ENCODE peak calls at places on chromosomes 11 and 22, in seven cellular contexts. C, O, S, B, N, R and X are unnamed samples.

GRCh38 chr11:91921974-91922373 is 302.6 kb upstream of the FAT3 start:
- DNase-seq in N (no peak), B (no peak), C (no peak), R (no peak), O (no peak), S (no peak), X (peak; percentile 82)

GRCh38 chr11:44702897-44703296 is 23.9 kb upstream of the TSPAN18 start:
- DNase-seq in B (no peak), N (no peak), R (no peak), O (no peak), S (peak; percentile 49), C (no peak), X (no peak)

GRCh38 chr11:1744137-1744878 is 6.1 kb downstream of the IFITM10 start:
- DNase-seq in N (no peak), C (no peak), S (no peak), O (peak; percentile 42), B (no peak), R (no peak), X (no peak)

GRCh38 chr11:133945087-133945974 is 11.4 kb downstream of the IGSF9B start:
- DNase-seq in O (peak; percentile 69), R (peak; percentile 98), C (no peak), N (no peak), S (no peak), B (no peak), X (peak; percentile 28)

GRCh38 chr11:57568330-57568766 is 876 bp upstream of the UBE2L6 start:
- DNase-seq in O (no peak), S (peak; percentile 67), N (no peak), C (peak; percentile 95), R (peak; percentile 87), B (no peak), X (peak; percentile 87)

GRCh38 chr22:38944653-38945052 is 12.8 kb upstream of the APOBEC3A start:
- DNase-seq in N (no peak), S (no peak), C (no peak), B (no peak), R (no peak), O (no peak), X (no peak)

GRCh38 chr22:20423636-20424511 is 13.8 kb downstream of the SCARF2 start:
- DNase-seq in B (no peak), O (no peak), C (no peak), R (no peak), S (no peak), N (no peak), X (no peak)

GRCh38 chr22:50292643-50293440 is 14.6 kb downstream of the PLXNB2 start:
- DNase-seq in C (no peak), N (no peak), S (no peak), R (peak; percentile 56), O (no peak), B (no peak), X (no peak)

GRCh38 chr11:129705341-129705740 is 110.3 kb upstream of the TMEM45B start:
- DNase-seq in R (no peak), O (no peak), C (no peak), S (no peak), N (no peak), B (no peak), X (no peak)

GRCh38 chr11:80466570-80466969 is 1025.7 kb upstream of the TENM4 start:
- DNase-seq in N (no peak), S (no peak), B (no peak), C (no peak), O (no peak), R (no peak), X (no peak)

GRCh38 chr22:23071163-23072034 is 1.1 kb downstream of the GNAZ start:
- DNase-seq in N (no peak), O (peak; percentile 13), S (no peak), B (no peak), C (peak; percentile 12), R (no peak), X (no peak)

GRCh38 chr11:66068923-66069714 is 953 bp upstream of the PACS1 start:
- DNase-seq in C (peak; percentile 73), B (no peak), S (peak; percentile 40), N (peak; percentile 77), R (peak; percentile 49), O (peak; percentile 40), X (peak; percentile 31)

GRCh38 chr22:30224161-30224857 is 22.2 kb downstream of the LIF start:
- DNase-seq in S (no peak), N (peak; percentile 85), B (no peak), C (peak; percentile 74), R (no peak), O (no peak), X (peak; percentile 79)

GRCh38 chr22:33906954-33907353 is 13.3 kb downstream of the LARGE1 start:
- DNase-seq in B (no peak), C (no peak), R (no peak), S (no peak), N (no peak), O (no peak), X (no peak)

GRCh38 chr22:50482107-50483074 is 1.0 kb downstream of the ADM2 start:
- DNase-seq in C (no peak), B (no peak), N (no peak), S (no peak), R (no peak), O (no peak), X (no peak)

GRCh38 chr11:46912526-46913150 is 5.7 kb downstream of the LRP4 start:
- DNase-seq in O (no peak), B (no peak), N (no peak), S (peak; percentile 89), R (no peak), C (no peak), X (peak; percentile 19)

GRCh38 chr11:60193687-60194433 is 11.0 kb upstream of the MS4A6A start:
- DNase-seq in N (peak; percentile 32), O (no peak), R (peak; percentile 61), B (no peak), S (peak; percentile 72), C (peak; percentile 59), X (peak; percentile 89)

GRCh38 chr22:40534379-40535188 is 101.9 kb downstream of the MRTFA start:
- DNase-seq in N (no peak), B (no peak), C (peak; percentile 68), S (no peak), R (no peak), O (no peak), X (peak; percentile 39)

GRCh38 chr11:82996966-82997606 is 74.6 kb downstream of the RAB30 start:
- DNase-seq in R (peak; percentile 58), B (no peak), S (no peak), C (no peak), N (no peak), O (no peak), X (peak; percentile 83)

GRCh38 chr11:40271361-40271760 is 1188.1 kb downstream of the LRRC4C start:
- DNase-seq in C (no peak), R (no peak), N (no peak), O (no peak), S (no peak), B (no peak), X (no peak)

GRCh38 chr11:15159085-15159484 is 44.4 kb downstream of the INSC start:
- DNase-seq in O (no peak), N (peak; percentile 11), C (peak; percentile 34), S (peak; percentile 3), B (no peak), R (peak; percentile 16), X (peak; percentile 17)

GRCh38 chr22:27435839-27436581 is 365.5 kb downstream of the MN1 start:
- DNase-seq in S (no peak), R (no peak), C (peak; percentile 57), B (no peak), N (no peak), O (peak; percentile 74), X (no peak)

DNA sequence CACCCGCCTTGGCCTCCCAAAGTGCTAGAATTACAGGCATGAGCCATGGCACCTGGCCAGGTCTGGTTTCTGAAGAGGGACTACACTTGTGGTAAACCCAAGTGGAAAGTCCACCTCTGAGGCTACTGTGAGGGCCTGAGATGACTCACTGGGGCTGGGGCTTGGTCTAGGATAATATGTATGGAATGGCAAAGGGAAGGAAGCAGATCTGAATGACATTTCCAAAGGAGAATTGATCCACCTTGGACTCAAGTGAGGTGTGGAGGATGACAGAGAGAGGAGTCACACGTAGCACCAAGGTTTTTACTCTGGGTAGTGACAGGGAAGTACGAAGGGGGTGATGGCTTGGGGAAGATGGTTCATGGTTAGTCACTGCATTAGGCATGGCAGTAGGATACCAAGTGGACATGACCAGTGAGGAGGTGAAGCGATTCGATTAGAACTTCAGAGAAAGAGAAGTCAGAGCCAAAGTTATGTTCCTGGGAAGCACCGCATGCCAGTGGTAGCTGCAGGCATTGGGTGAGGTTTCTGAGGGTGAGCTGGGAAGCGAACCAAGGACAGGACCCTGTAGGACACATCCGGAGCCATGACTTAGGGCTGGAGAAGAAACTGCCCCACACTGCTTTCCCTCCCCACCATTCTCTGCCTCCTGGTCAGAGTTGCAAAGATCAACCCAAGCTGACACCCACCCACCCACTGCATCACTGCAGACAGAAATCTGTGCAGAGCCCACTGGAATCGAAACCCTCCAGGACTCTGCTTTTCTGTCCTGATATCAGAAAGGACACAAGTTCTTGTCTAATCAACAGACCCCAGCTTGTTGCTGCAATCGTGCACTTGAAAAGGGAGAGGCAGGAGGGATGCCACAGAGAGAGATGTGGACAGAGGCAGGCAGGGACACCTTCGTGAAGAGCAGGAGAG is 13.0 kb upstream of the BCL9L start:
- DNase-seq in C (peak; percentile 31), R (no peak), N (no peak), B (no peak), S (no peak), O (no peak), X (peak; percentile 99)
- H3K4me1 ChIP-seq in C (no peaks in the 10 kb centered on the region), R (peaks cover 17% of the 10 kb centered on the region), N (peaks cover 10% of the 10 kb centered on the region), B (peaks cover 8% of the 10 kb centered on the region), S (peaks cover 12% of the 10 kb centered on the region), O (peaks cover 4% of the 10 kb centered on the region), X (peaks cover 20% of the 10 kb centered on the region)

DNA sequence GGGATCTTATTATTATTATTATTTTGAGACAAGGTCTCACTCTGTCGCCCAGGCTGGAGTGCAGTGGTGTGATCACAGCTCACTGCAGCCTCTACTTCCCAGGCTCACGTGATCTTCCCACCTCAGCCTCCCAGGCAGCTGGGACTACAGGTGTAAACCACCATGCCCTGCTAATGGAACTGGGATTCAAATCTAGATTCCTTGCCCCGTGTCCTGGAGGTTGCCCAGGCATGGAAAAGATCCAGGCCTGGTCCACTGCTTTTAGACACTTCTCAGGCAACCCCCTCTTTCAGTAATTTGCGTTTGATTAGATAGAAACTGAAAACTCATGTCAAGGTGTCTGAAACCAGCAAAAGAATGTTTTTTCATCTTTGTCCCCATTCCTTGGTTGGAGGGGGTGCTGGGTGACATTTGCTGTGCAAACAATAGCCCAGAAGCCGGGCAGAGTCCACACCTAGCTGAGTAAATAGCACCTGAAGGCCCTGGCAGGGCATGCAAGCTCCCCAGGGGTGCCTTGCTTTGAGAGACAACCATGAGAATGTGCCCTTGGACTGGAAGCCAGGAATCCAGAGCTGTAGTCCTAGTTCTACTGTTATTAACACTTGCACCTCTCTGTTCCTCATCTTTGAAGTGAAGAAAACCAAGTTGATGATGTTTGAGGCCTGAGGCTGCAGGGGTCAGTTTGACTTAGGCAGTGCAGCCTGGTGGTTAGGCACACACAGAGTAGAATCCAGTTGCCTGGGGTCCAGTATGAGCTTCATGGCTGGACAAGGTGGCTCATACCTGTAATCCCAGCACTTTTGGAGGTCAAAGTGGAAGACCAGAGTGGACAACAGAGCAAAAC is 19.1 kb upstream of the XBP1 start:
- DNase-seq in S (no peak), R (no peak), O (no peak), B (no peak), N (no peak), C (no peak), X (peak; percentile 12)
- H3K4me1 ChIP-seq in S (no peaks in the 10 kb centered on the region), R (peaks cover 30% of the 10 kb centered on the region), O (peaks cover 19% of the 10 kb centered on the region), B (peaks cover 11% of the 10 kb centered on the region), N (peaks cover 45% of the 10 kb centered on the region), C (peaks cover 10% of the 10 kb centered on the region), X (peaks cover 19% of the 10 kb centered on the region)

GRCh38 chr11:95143106-95143681 is 53.5 kb downstream of the ENDOD1 start:
- DNase-seq in C (no peak), O (no peak), R (no peak), N (no peak), S (no peak), B (no peak), X (no peak)
- H3K4me1 ChIP-seq in C (peaks cover 47% of the 10 kb centered on the region), O (peaks cover 8% of the 10 kb centered on the region), R (no peaks in the 10 kb centered on the region), N (peaks cover 10% of the 10 kb centered on the region), S (no peaks in the 10 kb centered on the region), B (peaks cover 8% of the 10 kb centered on the region), X (peaks cover 23% of the 10 kb centered on the region)

GRCh38 chr11:128498846-128499245 is 88.5 kb downstream of the ETS1 start:
- DNase-seq in C (peak; percentile 46), B (no peak), R (no peak), N (no peak), O (no peak), S (no peak), X (no peak)
- H3K4me1 ChIP-seq in C (peaks cover 99% of the 10 kb centered on the region), B (peaks cover 53% of the 10 kb centered on the region), R (peaks cover 100% of the 10 kb centered on the region), N (peaks cover 91% of the 10 kb centered on the region), O (peaks cover 100% of the 10 kb centered on the region), S (no peaks in the 10 kb centered on the region), X (peaks cover 97% of the 10 kb centered on the region)